ENCODE peak calls at places on chromosomes 6 and 20, in ten cellular contexts. C, Z, F, Q, B, I, O, A, J and E are unnamed samples. For H3K4me1, the result is how much of the 10 kb centered on the place peaks cover.

GRCh38 chr6:121794630-121795029 is 359.2 kb downstream of the GJA1 start:
- DNase-seq in I (no peak), F (peak), Z (no peak), O (no peak), Q (peak), C (peak), B (no peak), J (peak), A (no peak), E (peak)

GRCh38 chr20:47784599-47785320 is 521 bp downstream of the SULF2 start:
- DNase-seq in Q (no peak), A (no peak), I (peak), Z (no peak), O (peak), F (peak), J (peak), B (no peak), C (peak), E (no peak)

GRCh38 chr6:13733178-13733851 is 21.7 kb upstream of the RANBP9 start:
- DNase-seq in Z (no peak), J (peak), A (no peak), C (no peak), I (no peak), B (peak), F (peak), O (peak), Q (no peak), E (no peak)

GRCh38 chr6:163605388-163606097 is 191.0 kb downstream of the QKI start:
- DNase-seq in O (no peak), A (no peak), Q (no peak), I (no peak), F (no peak), C (no peak), J (no peak), B (no peak), Z (no peak), E (no peak)

GRCh38 chr6:116206231-116206903 is 47.5 kb downstream of the TSPYL4 start:
- DNase-seq in J (no peak), Z (no peak), I (no peak), C (no peak), Q (no peak), B (no peak), O (no peak), F (no peak), A (no peak), E (no peak)

GRCh38 chr6:22929228-22929627 is 359.9 kb downstream of the HDGFL1 start:
- DNase-seq in A (no peak), Z (no peak), I (no peak), F (no peak), B (no peak), Q (no peak), O (no peak), C (no peak), J (no peak), E (no peak)

GRCh38 chr20:20552076-20552475 is 160.4 kb downstream of the RALGAPA2 start:
- DNase-seq in I (no peak), Z (no peak), F (no peak), J (no peak), B (no peak), C (no peak), Q (no peak), O (no peak), A (no peak), E (no peak)

GRCh38 chr6:160085226-160085625 is 36.4 kb upstream of the SLC22A1 start:
- DNase-seq in A (no peak), O (no peak), F (no peak), C (no peak), Z (no peak), I (no peak), Q (no peak), B (no peak), J (no peak), E (no peak)

GRCh38 chr20:20167704-20168103 is 115.4 kb downstream of the CFAP61 start:
- DNase-seq in O (peak), B (no peak), F (no peak), C (no peak), Z (no peak), I (no peak), J (no peak), Q (no peak), A (no peak), E (no peak)

GRCh38 chr6:105835373-105835772 is 250.8 kb upstream of the PRDM1 start:
- DNase-seq in A (no peak), F (peak), I (no peak), Q (peak), O (no peak), C (no peak), Z (no peak), B (no peak), J (peak), E (peak)

GRCh38 chr6:93784794-93785757 is 365.7 kb upstream of the EPHA7 start:
- DNase-seq in I (no peak), Q (no peak), O (no peak), A (no peak), Z (no peak), B (no peak), J (peak), C (no peak), F (no peak), E (no peak)

GRCh38 chr6:21595265-21595950 is 1.9 kb downstream of the SOX4 start:
- DNase-seq in B (peak), A (no peak), Z (no peak), J (peak), I (peak), O (peak), Q (no peak), C (no peak), F (no peak), E (peak)

GRCh38 chr6:147874322-147874721 is 365.8 kb downstream of the SAMD5 start:
- DNase-seq in B (no peak), I (no peak), A (no peak), J (no peak), O (no peak), Q (no peak), F (no peak), C (no peak), Z (no peak), E (no peak)

GRCh38 chr6:167105060-167105459 is 17.8 kb upstream of the CCR6 start:
- DNase-seq in C (no peak), Q (no peak), O (no peak), A (no peak), F (no peak), I (no peak), B (no peak), Z (no peak), J (no peak), E (no peak)

GRCh38 chr20:61420781-61421180 is 168.7 kb downstream of the CDH4 start:
- DNase-seq in A (no peak), Q (no peak), F (no peak), C (no peak), I (no peak), Z (no peak), B (no peak), O (no peak), J (no peak), E (no peak)

GRCh38 chr6:112781236-112781635 is 434.1 kb downstream of the RFPL4B start:
- DNase-seq in J (peak), F (peak), Z (no peak), B (no peak), Q (no peak), I (no peak), O (no peak), A (no peak), C (no peak), E (peak)

GRCh38 chr20:35279040-35279439 is 1.1 kb upstream of the MMP24OS start:
- DNase-seq in F (peak), O (no peak), Z (no peak), C (no peak), Q (no peak), I (no peak), A (no peak), B (no peak), J (no peak), E (no peak)

GRCh38 chr20:13017235-13017634 is 8.5 kb downstream of the SPTLC3 start:
- DNase-seq in C (no peak), A (no peak), F (peak), Z (no peak), B (no peak), I (no peak), O (no peak), J (no peak), Q (no peak), E (no peak)

GRCh38 chr6:144066745-144067484 is 28.5 kb downstream of the SF3B5 start:
- DNase-seq in Q (no peak), A (no peak), C (no peak), Z (no peak), F (no peak), J (no peak), B (no peak), I (no peak), O (no peak), E (no peak)

GRCh38 chr20:61765871-61766654 is 299.6 kb downstream of the TAF4 start:
- DNase-seq in Z (no peak), A (no peak), J (peak), C (no peak), O (peak), B (no peak), I (no peak), Q (no peak), F (no peak), E (no peak)

GRCh38 chr6:162733489-162733888 is 5.7 kb downstream of the PACRG start:
- DNase-seq in Z (peak), C (no peak), J (peak), I (no peak), A (peak), O (no peak), Q (no peak), F (no peak), B (no peak), E (no peak)

GRCh38 chr20:31560094-31560899 is 44.8 kb upstream of the ID1 start:
- DNase-seq in B (no peak), Z (peak), O (peak), A (peak), F (peak), C (peak), I (peak), J (peak), Q (peak), E (peak)

GRCh38 chr6:28789553-28790083 is 134.2 kb downstream of the TRIM27 start:
- DNase-seq in A (no peak), B (no peak), Z (no peak), F (peak), Q (peak), J (peak), C (no peak), O (no peak), I (no peak), E (peak)

GRCh38 chr6:124714728-124715127 is 247.5 kb upstream of the RNF217 start:
- DNase-seq in Z (no peak), F (no peak), A (no peak), O (no peak), B (no peak), Q (no peak), C (no peak), J (no peak), I (no peak), E (no peak)

GRCh38 chr6:117346142-117346930 is 79.4 kb downstream of the ROS1 start:
- DNase-seq in C (peak), F (peak), B (no peak), A (no peak), O (no peak), Z (no peak), Q (no peak), J (peak), I (no peak), E (peak)

GRCh38 chr6:122180132-122180531 is 219.3 kb upstream of the HSF2 start:
- DNase-seq in Z (no peak), A (no peak), B (no peak), C (no peak), I (no peak), O (no peak), Q (no peak), J (peak), F (peak), E (no peak)

GRCh38 chr6:139905404-139906052 is 531.1 kb upstream of the CITED2 start:
- DNase-seq in I (no peak), O (no peak), F (no peak), Q (no peak), B (no peak), C (no peak), A (no peak), J (no peak), Z (no peak), E (no peak)

GRCh38 chr6:116265081-116265829 is 11.4 kb upstream of the TSPYL4 start:
- DNase-seq in B (no peak), A (no peak), Q (no peak), I (peak), Z (no peak), F (peak), C (no peak), J (no peak), O (no peak), E (no peak)

GRCh38 chr6:139821669-139822223 is 447.3 kb upstream of the CITED2 start:
- DNase-seq in A (no peak), O (no peak), B (no peak), Z (no peak), C (no peak), Q (no peak), J (no peak), I (no peak), F (no peak), E (no peak)

GRCh38 chr6:111731404-111732195 is 125.9 kb upstream of the TRAF3IP2 start:
- DNase-seq in C (no peak), Q (no peak), I (no peak), F (peak), J (peak), B (no peak), O (no peak), A (no peak), Z (no peak), E (no peak)

GRCh38 chr20:49586967-49587587 is 19.1 kb upstream of the PTGIS start:
- DNase-seq in Q (no peak), Z (no peak), J (no peak), C (no peak), B (no peak), F (peak), O (no peak), A (no peak), I (no peak), E (no peak)

GRCh38 chr6:117555262-117555849 is 47.0 kb downstream of the GOPC start:
- DNase-seq in O (no peak), C (no peak), A (no peak), Z (no peak), I (no peak), J (peak), B (no peak), Q (no peak), F (no peak), E (peak)

GRCh38 chr6:2220154-2220553 is 25.3 kb downstream of the GMDS start:
- DNase-seq in B (no peak), C (no peak), Q (no peak), J (no peak), Z (no peak), O (no peak), F (no peak), A (no peak), I (no peak), E (no peak)

GRCh38 chr20:35674921-35675320 is 10.2 kb upstream of the CPNE1 start:
- DNase-seq in B (no peak), Q (no peak), J (no peak), A (no peak), O (no peak), I (no peak), F (no peak), C (no peak), Z (no peak), E (no peak)

GRCh38 chr6:20211941-20212391 is 303 bp downstream of the MBOAT1 start:
- DNase-seq in Z (no peak), C (peak), J (peak), I (peak), Q (no peak), O (no peak), B (peak), A (peak), F (no peak), E (no peak)

GRCh38 chr6:20210158-20210557 is 2.1 kb downstream of the MBOAT1 start:
- DNase-seq in F (no peak), I (no peak), C (no peak), J (no peak), B (no peak), Z (no peak), O (no peak), Q (no peak), A (no peak), E (no peak)

GRCh38 chr6:20213271-20213798 is 1.1 kb upstream of the MBOAT1 start:
- DNase-seq in B (no peak), J (no peak), Z (no peak), Q (no peak), O (no peak), C (no peak), I (no peak), F (no peak), A (no peak), E (peak)

GRCh38 chr6:20212392-20213111 is at the start of gene MBOAT1:
- DNase-seq in F (peak), J (peak), B (peak), Q (peak), C (peak), I (peak), Z (peak), O (peak), A (peak), E (peak)

GRCh38 chr6:20211037-20211940 is 980 bp downstream of the MBOAT1 start:
- DNase-seq in B (peak), O (no peak), A (no peak), F (peak), J (peak), I (no peak), Q (no peak), C (no peak), Z (no peak), E (no peak)
- H3K4me1 ChIP-seq in B (under half), O (under half), A (under half), F (under half), J (under half), I (under half), Q (under half), C (under half), Z (under half), E (under half)

DNA sequence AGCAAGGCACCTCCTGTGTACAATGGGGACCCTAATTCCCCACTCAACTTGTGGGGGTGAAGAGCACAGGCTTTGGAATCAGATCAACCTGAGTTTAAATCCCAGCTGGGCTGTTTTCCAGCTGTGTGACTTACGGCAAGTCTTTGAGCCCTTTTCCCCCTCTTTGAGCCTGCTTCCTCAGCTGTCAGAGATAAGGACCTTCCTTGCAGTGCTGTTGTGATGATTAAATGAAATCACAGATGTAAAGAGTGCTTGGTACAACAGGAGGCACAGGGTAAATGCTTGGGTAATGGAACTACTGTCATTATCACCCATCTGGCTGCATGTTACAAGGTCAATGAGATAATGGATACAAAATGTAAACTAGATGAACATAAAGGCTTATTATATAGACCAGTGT is 3.2 kb downstream of the SNX21 start:
- DNase-seq in J (no peak), F (no peak), Q (no peak), A (no peak), I (no peak), Z (no peak), C (no peak), B (no peak), O (no peak), E (no peak)
- H3K4me3 ChIP-seq in J (no peak), F (no peak), Q (no peak), A (no peak), I (no peak), Z (no peak), C (no peak), B (peak), O (peak), E (no peak)

GRCh38 chr6:47241742-47242482 is 67.8 kb downstream of the TNFRSF21 start:
- DNase-seq in I (no peak), C (no peak), Q (no peak), B (no peak), Z (no peak), F (no peak), O (no peak), A (no peak), J (no peak), E (no peak)

GRCh38 chr6:47235964-47236760 is 73.5 kb downstream of the TNFRSF21 start:
- DNase-seq in J (no peak), O (no peak), A (no peak), I (no peak), C (no peak), F (no peak), Z (no peak), Q (no peak), B (no peak), E (no peak)

GRCh38 chr6:47240277-47240890 is 69.3 kb downstream of the TNFRSF21 start:
- DNase-seq in B (no peak), J (no peak), I (no peak), C (no peak), Z (no peak), A (no peak), O (no peak), Q (no peak), F (no peak), E (no peak)

GRCh38 chr6:47234258-47234933 is 75.3 kb downstream of the TNFRSF21 start:
- DNase-seq in O (no peak), C (no peak), Q (no peak), I (no peak), A (no peak), Z (no peak), J (no peak), B (no peak), F (no peak), E (no peak)

GRCh38 chr6:47238456-47238995 is 71.2 kb downstream of the TNFRSF21 start:
- DNase-seq in Z (no peak), C (no peak), J (peak), B (no peak), Q (no peak), I (no peak), A (no peak), F (peak), O (no peak), E (no peak)
- H3K4me1 ChIP-seq in Z (under half), C (under half), J (under half), B (under half), Q (under half), I (under half), A (under half), F (under half), O (under half), E (under half)

DNA sequence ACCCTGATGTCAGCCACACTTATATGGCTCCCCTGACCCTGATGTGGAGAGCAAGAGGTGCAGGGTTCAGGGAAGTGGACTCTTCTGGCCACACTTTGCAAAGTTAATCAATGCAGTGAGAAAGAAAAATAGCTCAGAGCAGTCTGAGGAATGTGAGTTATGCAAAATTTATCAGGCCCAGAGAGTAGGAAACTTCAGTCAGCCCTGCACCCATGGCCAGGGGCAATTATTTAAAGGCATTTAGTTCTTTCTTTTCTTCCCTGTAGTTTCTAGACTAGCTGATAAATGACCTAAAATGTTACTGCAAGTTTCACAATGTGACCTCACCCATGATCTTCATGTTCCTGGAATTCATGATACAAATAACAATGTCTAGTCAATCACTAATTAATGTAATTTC is 143.7 kb upstream of the GGTLC1 start:
- DNase-seq in J (peak), O (no peak), A (no peak), Z (no peak), C (no peak), B (no peak), Q (no peak), I (no peak), F (no peak), E (no peak)
- H3K4me3 ChIP-seq in J (no peak), O (no peak), A (no peak), Z (no peak), C (no peak), B (no peak), Q (no peak), I (no peak), F (no peak), E (no peak)

DNA sequence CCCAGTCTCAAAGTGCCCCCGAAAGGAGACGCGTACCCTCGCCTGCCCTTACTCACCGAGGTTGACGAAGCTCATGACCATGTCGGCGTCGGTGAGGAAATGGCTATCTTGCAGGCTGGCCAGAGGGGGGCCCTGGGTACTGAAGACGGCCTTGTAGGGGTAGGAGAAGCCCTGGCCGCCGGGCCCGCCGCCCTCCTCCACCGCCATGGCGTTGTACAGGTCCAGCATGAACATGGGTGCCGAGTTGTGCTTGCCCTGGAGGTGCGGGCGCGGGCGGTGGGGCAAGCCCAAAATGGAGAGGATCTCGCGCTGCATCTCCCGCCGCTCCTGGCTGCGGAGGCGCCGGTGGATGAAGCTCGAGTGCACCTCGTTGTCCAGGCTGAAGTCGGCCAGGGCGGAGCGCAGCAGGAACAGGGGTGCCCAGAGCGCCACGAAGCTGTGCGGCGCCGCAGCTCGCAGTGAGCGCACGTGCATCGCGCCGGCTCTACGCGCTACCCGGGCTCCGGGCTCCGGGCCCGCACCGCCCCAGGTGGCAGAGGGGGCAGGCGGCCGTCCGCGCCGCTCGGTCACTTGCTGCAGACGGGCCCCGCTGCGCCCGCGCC is 691 bp downstream of the BMP7 start:
- DNase-seq in F (no peak), C (no peak), A (no peak), Q (no peak), I (no peak), O (no peak), B (no peak), Z (no peak), J (peak), E (no peak)
- H3K4me1 ChIP-seq in F (under half), C (under half), A (under half), Q (under half), I (under half), O (under half), B (under half), Z (under half), J (under half), E (under half)